ENCODE peak calls at places on chromosomes 1 and 21, in nine cellular contexts. G is HFF-Myc, O is T1000, X is heart left ventricle, L is aorta, P is substantia nigra, Q is AG04450, Y is EL, S is cardiac fibroblast. W is an unnamed sample.

GRCh38 chr1:100799954-100800612 is 80.5 kb downstream of the VCAM1 start:
- DNase-seq in L (no peak), G (no peak), O (no peak), P (no peak), X (no peak), Y (peak; percentile 20), S (peak; percentile 53), Q (no peak), W (peak; percentile 38)

GRCh38 chr1:17498214-17498613 is 41.3 kb upstream of the ARHGEF10L start:
- DNase-seq in G (no peak), X (no peak), L (no peak), Y (no peak), S (no peak), O (no peak), P (no peak), Q (no peak), W (no peak)

GRCh38 chr1:234938924-234939323 is 189.7 kb downstream of the TOMM20 start:
- DNase-seq in G (no peak), X (no peak), S (no peak), Y (no peak), Q (no peak), P (no peak), O (no peak), L (no peak), W (no peak)

GRCh38 chr1:205532026-205532891 is 27.8 kb downstream of the CDK18 start:
- DNase-seq in Y (no peak), G (no peak), O (no peak), S (no peak), P (no peak), X (peak; percentile 45), L (no peak), Q (no peak), W (no peak)

GRCh38 chr1:18632218-18632588 is 1.6 kb downstream of the PAX7 start:
- DNase-seq in Y (no peak), X (no peak), Q (no peak), O (no peak), P (no peak), S (no peak), L (no peak), G (no peak), W (no peak)

GRCh38 chr1:203395746-203396145 is 44.8 kb upstream of the FMOD start:
- DNase-seq in O (no peak), P (no peak), L (no peak), Q (no peak), X (no peak), Y (no peak), G (no peak), S (no peak), W (no peak)

GRCh38 chr1:34162852-34163766 is 1.9 kb downstream of the CSMD2 start:
- DNase-seq in S (peak; percentile 70), X (peak; percentile 77), P (peak; percentile 55), L (peak; percentile 86), Q (peak; percentile 89), O (peak; percentile 97), Y (peak; percentile 76), G (peak; percentile 47), W (no peak)

GRCh38 chr1:8687053-8687452 is 130.4 kb downstream of the RERE start:
- DNase-seq in L (no peak), S (peak; percentile 63), X (no peak), Q (no peak), O (no peak), G (no peak), Y (no peak), P (no peak), W (no peak)

GRCh38 chr21:17848228-17848627 is 29.1 kb upstream of the C21orf91 start:
- DNase-seq in Y (peak; percentile 94), X (peak; percentile 61), S (peak; percentile 92), O (peak; percentile 26), G (peak; percentile 72), L (peak; percentile 71), P (peak; percentile 30), Q (peak; percentile 90), W (peak; percentile 86)

GRCh38 chr21:28136687-28137086 is 856.0 kb downstream of the LTN1 start:
- DNase-seq in O (no peak), Q (no peak), G (no peak), L (no peak), P (no peak), S (no peak), X (no peak), Y (peak; percentile 53), W (no peak)

GRCh38 chr1:211920602-211921226 is 90.2 kb upstream of the LPGAT1 start:
- DNase-seq in L (no peak), P (no peak), Y (peak; percentile 10), G (no peak), Q (no peak), O (no peak), X (no peak), S (peak; percentile 60), W (no peak)

GRCh38 chr1:185786524-185786923 is 52.3 kb downstream of the HMCN1 start:
- DNase-seq in O (no peak), L (no peak), Q (no peak), P (no peak), S (peak; percentile 17), X (no peak), G (no peak), Y (peak; percentile 81), W (peak; percentile 24)

GRCh38 chr1:86741947-86742572 is 37.7 kb downstream of the SH3GLB1 start:
- DNase-seq in G (no peak), P (no peak), Q (no peak), X (no peak), S (peak; percentile 67), L (no peak), O (no peak), Y (peak; percentile 32), W (no peak)

GRCh38 chr1:97920275-97920831 is 481 bp downstream of the DPYD start:
- DNase-seq in P (no peak), O (no peak), L (no peak), S (peak; percentile 50), Q (no peak), X (no peak), Y (peak; percentile 64), G (no peak), W (no peak)

GRCh38 chr1:24853656-24854055 is 76.4 kb downstream of the RUNX3 start:
- DNase-seq in S (no peak), G (no peak), X (no peak), Y (no peak), Q (no peak), L (no peak), P (no peak), O (no peak), W (no peak)

W was measured in HS-27A.